ENCODE peak calls at places on chromosomes 16 and 17, in five cellular contexts. One of them, this sample, is unnamed.

GRCh38 chr17:76811028-76811427 is 57.2 kb upstream of the MGAT5B start:
- DNase-seq in GM13976: no peak
- DNase-seq in A549: no peak
- DNase-seq in breast epithelium: no peak
- DNase-seq in NB4: no peak
- DNase-seq in this sample: no peak

GRCh38 chr17:76074390-76075363 is at the start of gene GALR2:
- DNase-seq in A549: peak
- DNase-seq in NB4: no peak
- DNase-seq in breast epithelium: no peak
- DNase-seq in GM13976: peak
- DNase-seq in this sample: no peak

GRCh38 chr17:65594585-65594940 is 33.1 kb upstream of the AXIN2 start:
- DNase-seq in NB4: no peak
- DNase-seq in breast epithelium: no peak
- DNase-seq in A549: no peak
- DNase-seq in GM13976: no peak
- DNase-seq in this sample: no peak

GRCh38 chr17:2388705-2389099 is 12.2 kb downstream of the MNT start:
- DNase-seq in GM13976: no peak
- DNase-seq in breast epithelium: no peak
- DNase-seq in A549: no peak
- DNase-seq in NB4: no peak
- DNase-seq in this sample: no peak

GRCh38 chr17:61323015-61323379 is 76.6 kb upstream of the TBX2 start:
- DNase-seq in A549: no peak
- DNase-seq in breast epithelium: no peak
- DNase-seq in NB4: no peak
- DNase-seq in GM13976: no peak
- DNase-seq in this sample: no peak

GRCh38 chr17:14372905-14373559 is 72.2 kb downstream of the HS3ST3B1 start:
- DNase-seq in NB4: no peak
- DNase-seq in A549: no peak
- DNase-seq in GM13976: no peak
- DNase-seq in breast epithelium: no peak
- DNase-seq in this sample: no peak

GRCh38 chr16:774086-775001 is 13.8 kb downstream of the MSLN start:
- DNase-seq in NB4: no peak
- DNase-seq in A549: no peak
- DNase-seq in GM13976: no peak
- DNase-seq in breast epithelium: no peak
- DNase-seq in this sample: no peak

GRCh38 chr17:39668141-39668924 is at the start of gene PNMT:
- DNase-seq in GM13976: peak
- DNase-seq in A549: peak
- DNase-seq in breast epithelium: no peak
- DNase-seq in NB4: peak
- DNase-seq in this sample: peak

GRCh38 chr17:38870259-38871165 is 654 bp downstream of the LASP1 start:
- DNase-seq in GM13976: peak
- DNase-seq in A549: peak
- DNase-seq in NB4: peak
- DNase-seq in breast epithelium: peak
- DNase-seq in this sample: peak

GRCh38 chr16:1082266-1082951 is 9.9 kb downstream of the SSTR5 start:
- DNase-seq in GM13976: no peak
- DNase-seq in A549: no peak
- DNase-seq in breast epithelium: no peak
- DNase-seq in NB4: no peak
- DNase-seq in this sample: peak

GRCh38 chr16:11264155-11264832 is 4.8 kb downstream of the TNP2 start:
- DNase-seq in NB4: peak
- DNase-seq in breast epithelium: no peak
- DNase-seq in A549: no peak
- DNase-seq in GM13976: peak
- DNase-seq in this sample: no peak

GRCh38 chr17:30586818-30587595 is 109.8 kb downstream of the GOSR1 start:
- DNase-seq in breast epithelium: no peak
- DNase-seq in NB4: peak
- DNase-seq in GM13976: no peak
- DNase-seq in A549: no peak
- DNase-seq in this sample: peak

GRCh38 chr17:31099051-31099450 is 4.3 kb downstream of the NF1 start:
- DNase-seq in A549: no peak
- DNase-seq in GM13976: no peak
- DNase-seq in NB4: no peak
- DNase-seq in breast epithelium: no peak
- DNase-seq in this sample: no peak

GRCh38 chr17:77465358-77466041 is 324.7 kb downstream of the SEC14L1 start:
- DNase-seq in GM13976: peak
- DNase-seq in breast epithelium: no peak
- DNase-seq in A549: no peak
- DNase-seq in NB4: peak
- DNase-seq in this sample: no peak

GRCh38 chr16:69467531-69468204 is 43.2 kb downstream of the CYB5B start:
- DNase-seq in NB4: no peak
- DNase-seq in breast epithelium: no peak
- DNase-seq in GM13976: no peak
- DNase-seq in A549: no peak
- DNase-seq in this sample: no peak

GRCh38 chr17:79748296-79749099 is 17.8 kb downstream of the ENPP7 start:
- DNase-seq in NB4: no peak
- DNase-seq in A549: no peak
- DNase-seq in breast epithelium: no peak
- DNase-seq in GM13976: no peak
- DNase-seq in this sample: no peak

GRCh38 chr16:79307214-79307613 is 293.3 kb downstream of the MAF start:
- DNase-seq in breast epithelium: no peak
- DNase-seq in GM13976: no peak
- DNase-seq in A549: no peak
- DNase-seq in NB4: peak
- DNase-seq in this sample: no peak

GRCh38 chr17:8894673-8895578 is 27.5 kb upstream of the PIK3R6 start:
- DNase-seq in A549: peak
- DNase-seq in GM13976: peak
- DNase-seq in NB4: peak
- DNase-seq in breast epithelium: peak
- DNase-seq in this sample: peak

GRCh38 chr17:38590988-38591758 is 14.6 kb downstream of the SRCIN1 start:
- DNase-seq in NB4: peak
- DNase-seq in GM13976: no peak
- DNase-seq in breast epithelium: no peak
- DNase-seq in A549: no peak
- DNase-seq in this sample: peak

GRCh38 chr17:47072881-47073280 is 93.8 kb upstream of the RPRML start:
- DNase-seq in NB4: peak
- DNase-seq in GM13976: no peak
- DNase-seq in A549: no peak
- DNase-seq in breast epithelium: no peak
- DNase-seq in this sample: no peak

GRCh38 chr17:17325228-17325627 is 22.1 kb downstream of the NT5M start:
- DNase-seq in NB4: no peak
- DNase-seq in A549: no peak
- DNase-seq in GM13976: no peak
- DNase-seq in breast epithelium: peak
- DNase-seq in this sample: no peak

GRCh38 chr16:51305337-51305736 is 154.3 kb upstream of the SALL1 start:
- DNase-seq in GM13976: no peak
- DNase-seq in breast epithelium: no peak
- DNase-seq in A549: no peak
- DNase-seq in NB4: no peak
- DNase-seq in this sample: no peak

GRCh38 chr17:30372755-30373154 is 6.0 kb upstream of the CPD start:
- DNase-seq in A549: peak
- DNase-seq in GM13976: no peak
- DNase-seq in breast epithelium: no peak
- DNase-seq in NB4: no peak
- DNase-seq in this sample: peak

GRCh38 chr17:3835410-3836229 is 10.4 kb downstream of the NCBP3 start:
- DNase-seq in GM13976: no peak
- DNase-seq in A549: no peak
- DNase-seq in NB4: peak
- DNase-seq in breast epithelium: no peak
- DNase-seq in this sample: peak

GRCh38 chr16:67327774-67328173 is 1.2 kb downstream of the LRRC36 start:
- DNase-seq in NB4: no peak
- DNase-seq in breast epithelium: no peak
- DNase-seq in A549: no peak
- DNase-seq in GM13976: peak
- DNase-seq in this sample: no peak

DNA sequence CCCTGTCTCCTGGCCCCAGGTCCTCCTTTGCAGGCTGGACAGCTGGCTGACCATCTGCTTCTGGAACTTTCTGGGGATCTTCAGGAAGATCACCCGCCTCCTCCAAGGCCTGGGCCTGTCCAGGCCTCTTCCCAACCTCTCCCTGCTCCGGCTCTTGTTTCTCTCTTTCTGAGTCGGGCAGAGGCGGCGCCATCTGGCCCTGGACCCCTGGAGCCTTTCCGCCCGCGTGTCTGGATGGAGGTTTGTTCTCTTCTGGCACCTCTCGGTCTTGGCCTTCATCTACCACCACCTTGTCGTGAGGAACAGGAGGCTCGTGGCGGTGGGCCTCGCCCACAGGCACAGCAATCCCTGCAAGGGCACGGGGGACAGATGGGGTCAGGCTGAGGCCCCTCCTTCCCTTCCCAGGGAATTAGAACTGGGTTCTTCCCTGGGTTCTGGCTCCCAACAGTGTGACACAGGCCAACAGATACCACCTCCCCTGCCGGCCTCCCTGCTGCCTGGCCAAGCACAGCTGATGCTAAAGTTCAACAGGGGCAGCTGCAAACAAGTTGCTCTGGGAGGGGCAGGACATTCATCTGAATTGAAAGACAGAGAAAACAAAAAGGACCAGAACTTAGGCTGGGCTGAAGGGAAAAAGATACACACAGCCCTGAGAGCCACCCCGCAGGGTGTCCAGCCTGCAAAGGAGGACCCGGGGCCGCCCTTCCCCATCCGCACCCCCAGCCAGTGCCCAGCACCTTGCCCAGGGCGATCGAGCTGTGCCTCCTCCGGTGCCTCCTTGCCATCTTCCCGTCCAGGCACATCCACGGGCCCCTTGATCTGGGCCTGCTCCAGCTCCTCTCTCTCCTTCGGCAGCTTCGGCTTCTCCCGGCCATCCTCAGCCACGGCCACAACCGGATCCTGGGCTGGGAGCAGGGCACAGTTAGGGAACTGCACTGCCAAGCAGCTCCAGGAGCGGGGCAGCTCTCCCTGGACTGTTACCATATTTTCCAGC is 13.5 kb downstream of the NDUFAF8 start:
- DNase-seq in NB4: no peak
- DNase-seq in GM13976: no peak
- DNase-seq in A549: no peak
- DNase-seq in breast epithelium: no peak
- DNase-seq in this sample: no peak
- TF ChIP-seq CTCF in NB4: no peak
- TF ChIP-seq CTCF in GM13976: peak
- TF ChIP-seq CTCF in A549: no peak
- TF ChIP-seq CTCF in breast epithelium: no peak
- TF ChIP-seq CTCF in this sample: no peak

GRCh38 chr17:68679882-68680281 is 78.7 kb upstream of the FAM20A start:
- DNase-seq in GM13976: no peak
- DNase-seq in breast epithelium: no peak
- DNase-seq in NB4: no peak
- DNase-seq in A549: no peak
- DNase-seq in this sample: no peak

GRCh38 chr17:68674271-68674925 is 73.2 kb upstream of the FAM20A start:
- DNase-seq in GM13976: no peak
- DNase-seq in NB4: no peak
- DNase-seq in A549: no peak
- DNase-seq in breast epithelium: no peak
- DNase-seq in this sample: no peak

GRCh38 chr17:68676856-68677255 is 75.7 kb upstream of the FAM20A start:
- DNase-seq in NB4: no peak
- DNase-seq in breast epithelium: no peak
- DNase-seq in A549: no peak
- DNase-seq in GM13976: no peak
- DNase-seq in this sample: no peak

DNA sequence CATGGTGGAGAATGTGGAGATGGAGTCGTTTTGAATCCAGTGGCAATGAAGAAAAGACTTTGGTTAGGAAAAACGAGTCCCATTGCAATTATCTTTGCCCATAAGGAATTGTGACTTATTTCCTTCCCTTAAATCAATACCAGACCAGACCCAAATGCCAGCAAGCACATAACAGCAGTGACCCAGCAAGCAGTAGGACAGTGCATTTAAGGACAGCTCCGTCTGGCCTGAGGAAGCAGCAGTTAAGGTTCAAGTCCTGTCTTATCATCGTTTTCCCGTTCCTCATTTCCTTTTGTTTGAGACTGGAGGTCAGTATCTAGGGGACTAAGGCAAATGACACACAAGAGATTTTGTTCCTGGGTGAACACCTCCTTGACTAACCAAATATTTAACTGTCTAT is 74.6 kb upstream of the FAM20A start:
- DNase-seq in A549: no peak
- DNase-seq in NB4: no peak
- DNase-seq in GM13976: no peak
- DNase-seq in breast epithelium: no peak
- DNase-seq in this sample: no peak
- TF ChIP-seq CTCF in A549: no peak
- TF ChIP-seq CTCF in NB4: no peak
- TF ChIP-seq CTCF in GM13976: no peak
- TF ChIP-seq CTCF in breast epithelium: no peak
- TF ChIP-seq CTCF in this sample: no peak

DNA sequence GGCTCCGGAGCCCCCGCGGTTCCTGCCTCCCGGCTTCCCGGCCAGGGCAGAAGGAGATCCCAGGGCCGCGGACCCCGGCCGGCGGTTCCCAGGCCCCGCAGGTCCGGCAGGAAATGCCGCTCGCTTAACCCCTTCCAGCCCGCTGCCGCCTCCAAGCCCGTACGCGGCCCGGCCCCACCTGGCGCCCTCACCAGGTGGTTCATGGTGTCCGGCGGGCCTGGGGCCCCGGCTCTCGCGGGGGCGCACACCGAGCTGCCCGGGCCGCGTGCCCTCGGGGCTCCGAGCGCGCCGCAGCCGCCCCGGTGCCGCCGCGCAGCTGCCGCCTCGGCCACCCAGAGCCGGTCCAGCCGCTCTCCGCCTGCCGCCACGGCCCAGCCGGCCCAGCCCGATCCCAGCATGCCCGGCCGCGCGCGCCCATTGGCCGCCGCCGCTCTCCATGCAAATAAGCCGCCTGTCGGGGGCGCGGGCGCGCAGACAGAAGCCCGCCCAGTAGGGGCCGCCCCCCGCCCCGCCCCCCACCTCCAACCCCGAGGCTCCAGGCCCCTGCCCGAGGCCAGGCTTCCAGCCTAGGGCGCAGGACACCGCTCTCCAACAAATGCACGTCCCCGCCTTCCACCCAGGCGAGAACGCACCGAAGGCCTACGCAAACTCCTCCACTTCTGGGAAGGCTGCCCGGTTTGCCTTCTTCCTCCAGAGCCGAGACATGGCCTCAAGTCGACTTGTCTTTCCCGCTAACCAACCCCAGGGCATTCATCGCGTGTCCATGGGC is at the start of gene BCAR1:
- DNase-seq in NB4: peak
- DNase-seq in A549: peak
- DNase-seq in breast epithelium: peak
- DNase-seq in GM13976: peak
- DNase-seq in this sample: peak
- TF ChIP-seq CTCF in NB4: no peak
- TF ChIP-seq CTCF in A549: no peak
- TF ChIP-seq CTCF in breast epithelium: no peak
- TF ChIP-seq CTCF in GM13976: peak
- TF ChIP-seq CTCF in this sample: no peak

GRCh38 chr17:72430611-72431432 is 310.0 kb downstream of the SOX9 start:
- DNase-seq in GM13976: peak
- DNase-seq in NB4: peak
- DNase-seq in breast epithelium: no peak
- DNase-seq in A549: no peak
- DNase-seq in this sample: peak
- TF ChIP-seq CTCF in GM13976: no peak
- TF ChIP-seq CTCF in NB4: peak
- TF ChIP-seq CTCF in breast epithelium: no peak
- TF ChIP-seq CTCF in A549: peak
- TF ChIP-seq CTCF in this sample: peak